ENCODE peak calls at places on chromosomes 12 and 14, in nine cellular contexts. G is NCI-H446 treated with DMSO at 0.1 percent for 48 hours; B is LHCN-M2; A is mucosa of gallbladder; M is dermis blood vessel endothelial cell; T is HEK293T; C is EL; V is effector memory CD4-positive, alpha-beta T cell; Q is activated T-helper 1 cell treated with anti-CD3 and anti-CD28 coated beads, Interleukin-12 subunit alpha, Interleukin-12 subunit beta, Interleukin-2, Interleukin-4 antibody, amounts not matched to agents 30 ng/mL and 10 ng/mL and 1 ng/mL, durations not matched to agents 14 hours and 24 hours and 36 hours. N is an unnamed sample.

GRCh38 chr12:100450726-100451125 is 22.9 kb upstream of the NR1H4 start:
- DNase-seq in C (no peak), B (no peak), Q (no peak), A (peak; percentile 53), V (no peak), M (peak; percentile 2), G (no peak), T (no peak), N (no peak)

GRCh38 chr14:67505254-67505653 is 16.7 kb upstream of the TMEM229B start:
- DNase-seq in B (no peak), M (no peak), A (no peak), V (no peak), C (no peak), T (no peak), Q (no peak), G (no peak), N (no peak)

GRCh38 chr12:12236896-12237295 is 29.9 kb downstream of the LRP6 start:
- DNase-seq in T (no peak), G (no peak), C (no peak), A (no peak), B (no peak), V (no peak), Q (no peak), M (no peak), N (no peak)

GRCh38 chr12:51205350-51205749 is 12.5 kb downstream of the POU6F1 start:
- DNase-seq in Q (no peak), G (no peak), C (no peak), A (no peak), V (no peak), B (no peak), T (no peak), M (no peak), N (no peak)

GRCh38 chr12:44876554-44877275 is 600 bp upstream of the NELL2 start:
- DNase-seq in V (peak; percentile 17), M (peak; percentile 3), Q (peak; percentile 16), A (no peak), G (peak; percentile 62), B (peak; percentile 3), T (peak; percentile 59), C (peak; percentile 5), N (peak; percentile 17)

GRCh38 chr12:6708968-6709394 is 8.4 kb upstream of the PIANP start:
- DNase-seq in Q (no peak), M (no peak), B (no peak), C (no peak), A (no peak), V (no peak), T (no peak), G (no peak), N (peak; percentile 8)

GRCh38 chr14:90508536-90509254 is 111.9 kb downstream of the CALM1 start:
- DNase-seq in Q (no peak), G (no peak), M (peak; percentile 36), C (no peak), B (no peak), A (peak; percentile 76), T (no peak), V (no peak), N (peak; percentile 70)

GRCh38 chr12:124098101-124098757 is 125.2 kb downstream of the ZNF664 start:
- DNase-seq in A (no peak), Q (no peak), V (no peak), C (no peak), G (no peak), M (no peak), B (peak; percentile 5), T (no peak), N (no peak)

GRCh38 chr12:88693837-88694445 is 113.7 kb upstream of the KITLG start:
- DNase-seq in B (peak; percentile 33), C (peak; percentile 9), G (no peak), T (no peak), A (no peak), V (no peak), Q (no peak), M (no peak), N (peak; percentile 51)

GRCh38 chr12:69985656-69986055 is 160.6 kb downstream of the MYRFL start:
- DNase-seq in Q (no peak), G (no peak), B (no peak), M (peak; percentile 10), T (peak; percentile 67), V (no peak), C (peak; percentile 9), A (no peak), N (peak; percentile 56)

GRCh38 chr14:92473261-92473946 is 40.2 kb upstream of the RIN3 start:
- DNase-seq in B (peak; percentile 84), Q (no peak), A (no peak), C (peak; percentile 89), V (no peak), G (no peak), T (no peak), M (no peak), N (no peak)

GRCh38 chr12:58889557-58889956 is 30.7 kb downstream of the LRIG3 start:
- DNase-seq in Q (no peak), G (peak; percentile 13), M (no peak), C (no peak), A (no peak), V (no peak), B (no peak), T (no peak), N (no peak)

GRCh38 chr14:63387691-63388090 is 69.0 kb upstream of the GPHB5 start:
- DNase-seq in G (no peak), M (no peak), B (no peak), T (no peak), A (no peak), C (no peak), Q (no peak), V (no peak), N (no peak)

GRCh38 chr14:103729496-103730448 is 14.2 kb downstream of the ZFYVE21 start:
- DNase-seq in C (no peak), G (no peak), B (no peak), A (no peak), Q (no peak), T (no peak), M (no peak), V (no peak), N (no peak)

GRCh38 chr14:92923744-92924103 is 774 bp downstream of the CHGA start:
- DNase-seq in C (no peak), V (no peak), M (no peak), B (no peak), A (no peak), G (no peak), T (no peak), Q (no peak), N (no peak)

GRCh38 chr12:52534482-52534881 is 14.3 kb upstream of the KRT5 start:
- DNase-seq in M (no peak), V (no peak), Q (no peak), B (no peak), G (no peak), C (no peak), A (no peak), T (no peak), N (peak; percentile 20)

GRCh38 chr12:121637231-121637914 is 11.0 kb downstream of the ORAI1 start:
- DNase-seq in G (no peak), V (no peak), Q (peak; percentile 37), C (no peak), A (no peak), M (no peak), T (no peak), B (no peak), N (no peak)

GRCh38 chr14:24196071-24197061 is 1.1 kb upstream of the TM9SF1 start:
- DNase-seq in B (peak; percentile 20), V (no peak), A (no peak), G (no peak), C (no peak), Q (no peak), T (peak; percentile 30), M (peak; percentile 49), N (peak; percentile 11)

GRCh38 chr12:17588968-17589367 is 501.0 kb downstream of the RERGL start:
- DNase-seq in B (peak; percentile 1), A (peak; percentile 37), Q (no peak), G (peak; percentile 47), C (no peak), M (no peak), V (no peak), T (peak; percentile 23), N (peak; percentile 70)

GRCh38 chr14:74952697-74953484 is 2.5 kb downstream of the PGF start:
- DNase-seq in G (peak; percentile 92), A (no peak), Q (no peak), C (no peak), M (no peak), B (no peak), T (no peak), V (no peak), N (no peak)